ENCODE peak calls at places on chromosomes 13 and 19, in six cellular contexts. J, S, F, E, L and G are unnamed samples.

GRCh38 chr19:46082728-46083050 is 41.8 kb downstream of the IGFL3 start:
- DNase-seq in J (no peak), L (no peak), E (no peak), F (no peak), S (no peak), G (no peak)

GRCh38 chr13:33931397-33931987 is 113.5 kb downstream of the RFC3 start:
- DNase-seq in J (no peak), L (no peak), F (peak), S (no peak), E (peak), G (no peak)

GRCh38 chr13:63190742-63191141 is 1775.1 kb upstream of the PCDH20 start:
- DNase-seq in S (no peak), E (no peak), J (no peak), F (peak), L (no peak), G (no peak)

GRCh38 chr19:23882493-23882892 is 32.2 kb upstream of the ZNF726 start:
- DNase-seq in J (no peak), E (peak), S (no peak), F (no peak), L (no peak), G (no peak)

GRCh38 chr13:39888865-39889810 is 233.7 kb downstream of the COG6 start:
- DNase-seq in F (no peak), L (no peak), E (no peak), S (no peak), J (no peak), G (no peak)

GRCh38 chr19:55460670-55461258 is 678 bp downstream of the ISOC2 start:
- DNase-seq in F (peak), L (peak), S (peak), J (peak), E (peak), G (peak)

GRCh38 chr13:30388401-30389283 is 33.7 kb upstream of the UBE2L5 start:
- DNase-seq in S (peak), L (no peak), E (no peak), J (no peak), F (no peak), G (no peak)

GRCh38 chr19:50330365-50331078 is 1.3 kb upstream of the KCNC3 start:
- DNase-seq in F (peak), S (peak), J (peak), E (no peak), L (peak), G (no peak)

GRCh38 chr19:11164879-11165406 is 9.4 kb upstream of the SPC24 start:
- DNase-seq in J (peak), E (no peak), L (no peak), F (no peak), S (peak), G (no peak)

GRCh38 chr13:89066868-89067466 is 1395.8 kb downstream of the SLITRK5 start:
- DNase-seq in S (no peak), F (peak), L (peak), E (peak), J (no peak), G (no peak)

GRCh38 chr13:68056816-68057710 is 826.9 kb upstream of the PCDH9 start:
- DNase-seq in F (peak), J (no peak), E (no peak), S (no peak), L (no peak), G (no peak)

GRCh38 chr19:49831592-49831991 is 13.5 kb downstream of the MED25 start:
- DNase-seq in S (no peak), J (no peak), E (no peak), F (no peak), L (no peak), G (no peak)

GRCh38 chr19:39341122-39341719 is 1.0 kb upstream of the SAMD4B start:
- DNase-seq in S (peak), L (peak), J (no peak), F (no peak), E (no peak), G (no peak)

GRCh38 chr19:3322199-3322978 is 44.0 kb upstream of the NFIC start:
- DNase-seq in J (no peak), L (no peak), F (no peak), E (no peak), S (no peak), G (no peak)

GRCh38 chr13:113023217-113023597 is 54.2 kb downstream of the MCF2L start:
- DNase-seq in E (no peak), S (no peak), L (no peak), J (no peak), F (no peak), G (no peak)

GRCh38 chr19:30046522-30046921 is 104.5 kb downstream of the URI1 start:
- DNase-seq in S (no peak), J (no peak), F (peak), L (no peak), E (no peak), G (no peak)

GRCh38 chr19:20359933-20360720 is 193.1 kb downstream of the ZNF486 start:
- DNase-seq in F (no peak), L (no peak), S (no peak), J (no peak), E (no peak), G (no peak)

GRCh38 chr19:43934055-43934984 is 762 bp downstream of the ZNF45 start:
- DNase-seq in S (no peak), E (no peak), J (no peak), L (no peak), F (no peak), G (no peak)

GRCh38 chr13:99322297-99323103 is 15.3 kb upstream of the GPR183 start:
- DNase-seq in J (no peak), L (no peak), S (no peak), F (no peak), E (no peak), G (no peak)

GRCh38 chr13:113548171-113548641 is 36.3 kb upstream of the TFDP1 start:
- DNase-seq in F (no peak), J (peak), S (no peak), L (no peak), E (no peak), G (no peak)

GRCh38 chr13:112451512-112452379 is 75.6 kb downstream of the SPACA7 start:
- DNase-seq in J (no peak), S (no peak), F (no peak), E (no peak), L (no peak), G (no peak)

GRCh38 chr19:23946569-23946968 is 31.9 kb downstream of the ZNF726 start:
- DNase-seq in E (no peak), S (no peak), L (no peak), J (no peak), F (no peak), G (no peak)

GRCh38 chr19:45641274-45642105 is 2.3 kb upstream of the EML2 start:
- DNase-seq in E (peak), J (no peak), S (peak), L (peak), F (peak), G (peak)

GRCh38 chr19:1446713-1447564 is 3.0 kb upstream of the APC2 start:
- DNase-seq in F (no peak), E (no peak), S (no peak), J (no peak), L (peak), G (no peak)

GRCh38 chr13:41060723-41061074 is 610 bp upstream of the WBP4 start:
- DNase-seq in J (peak), F (peak), L (peak), E (peak), S (peak), G (peak)

GRCh38 chr13:31105020-31105800 is 56.5 kb downstream of the HSPH1 start:
- DNase-seq in S (no peak), L (no peak), J (no peak), E (no peak), F (no peak), G (no peak)

GRCh38 chr13:110070511-110071120 is 236.3 kb downstream of the COL4A1 start:
- DNase-seq in E (no peak), F (no peak), L (no peak), S (no peak), J (no peak), G (no peak)